ENCODE peak calls at places on chromosomes 2 and 18, in five cellular contexts. P is neural crest cell; R is HTR-8/SVneo; V is activated CD4-positive, alpha-beta memory T cell treated with anti-CD3 and anti-CD28 coated beads for 36 hours; W is NCI-H2081. Z is an unnamed sample.

GRCh38 chr18:29821544-29821943 is 1221.0 kb downstream of the DSC3 start:
- DNase-seq in P (no peak), R (no peak), V (no peak), W (no peak), Z (no peak)

GRCh38 chr2:157443795-157444642 is at the start of gene CYTIP:
- DNase-seq in P (no peak), R (no peak), V (peak; percentile 82), W (no peak), Z (no peak)

GRCh38 chr18:35409921-35410320 is 32.8 kb upstream of the ZNF396 start:
- DNase-seq in P (no peak), R (no peak), V (no peak), W (no peak), Z (no peak)

GRCh38 chr2:10372862-10373240 is 70.1 kb downstream of the HPCAL1 start:
- DNase-seq in P (no peak), R (no peak), V (no peak), W (no peak), Z (no peak)

GRCh38 chr2:9152975-9153402 is 53.6 kb upstream of the ASAP2 start:
- DNase-seq in P (no peak), R (no peak), V (no peak), W (no peak), Z (no peak)

GRCh38 chr2:237572742-237573101 is 6.3 kb downstream of the PRLH start:
- DNase-seq in P (no peak), R (no peak), V (no peak), W (no peak), Z (no peak)

GRCh38 chr2:234368861-234369261 is 128.0 kb downstream of the ARL4C start:
- DNase-seq in P (no peak), R (no peak), V (peak; percentile 67), W (peak; percentile 54), Z (peak; percentile 66)

GRCh38 chr2:77086478-77086877 is 435.7 kb downstream of the LRRTM4 start:
- DNase-seq in P (no peak), R (no peak), V (no peak), W (no peak), Z (no peak)

GRCh38 chr2:106108351-106108750 is 85.8 kb downstream of the UXS1 start:
- DNase-seq in P (no peak), R (peak; percentile 24), V (no peak), W (no peak), Z (no peak)

GRCh38 chr2:120803764-120804335 is 68.2 kb downstream of the GLI2 start:
- DNase-seq in P (no peak), R (no peak), V (no peak), W (no peak), Z (no peak)

GRCh38 chr2:120344214-120344990 is 1.5 kb upstream of the INHBB start:
- DNase-seq in P (peak; percentile 29), R (no peak), V (no peak), W (peak; percentile 33), Z (peak; percentile 51)

GRCh38 chr2:38415761-38416291 is 38.8 kb upstream of the ATL2 start:
- DNase-seq in P (no peak), R (no peak), V (no peak), W (no peak), Z (no peak)

GRCh38 chr2:152334701-152335015 is 316 bp upstream of the FMNL2 start:
- DNase-seq in P (no peak), R (no peak), V (no peak), W (no peak), Z (no peak)

GRCh38 chr18:28177828-28178635 is 1.1 kb upstream of the CDH2 start:
- DNase-seq in P (peak; percentile 73), R (peak; percentile 34), V (no peak), W (peak; percentile 79), Z (peak; percentile 73)

GRCh38 chr18:58263055-58263732 is 219.2 kb downstream of the NEDD4L start:
- DNase-seq in P (no peak), R (peak; percentile 58), V (no peak), W (no peak), Z (no peak)

GRCh38 chr2:83162421-83162820 is 1296.7 kb downstream of the SUCLG1 start:
- DNase-seq in P (no peak), R (no peak), V (no peak), W (no peak), Z (no peak)

GRCh38 chr2:53672881-53673522 is 94.6 kb upstream of the CHAC2 start:
- DNase-seq in P (no peak), R (no peak), V (no peak), W (no peak), Z (no peak)

GRCh38 chr2:45199973-45200372 is 190.7 kb upstream of the SIX2 start:
- DNase-seq in P (no peak), R (no peak), V (no peak), W (no peak), Z (no peak)